ENCODE peak calls at places on chromosomes 16 and 17, in four cellular contexts. D is left ventricle myocardium superior, J is M059J, I is DMS79. M is an unnamed sample.

GRCh38 chr17:21354796-21355385 is 21.3 kb upstream of the KCNJ12 start:
- DNase-seq in J (no peak), D (peak), I (no peak), M (no peak)

GRCh38 chr16:27355610-27356009 is 41.8 kb downstream of the IL4R start:
- DNase-seq in I (no peak), D (peak), J (peak), M (peak)

GRCh38 chr17:39939588-39940419 is 12.3 kb downstream of the LRRC3C start:
- DNase-seq in D (peak), J (peak), I (no peak), M (peak)

GRCh38 chr17:40791808-40792436 is 7.8 kb downstream of the KRT28 start:
- DNase-seq in I (no peak), J (peak), D (no peak), M (peak)

GRCh38 chr17:2435852-2436251 is 35.0 kb upstream of the MNT start:
- DNase-seq in J (no peak), I (peak), D (no peak), M (no peak)

GRCh38 chr16:71214771-71215381 is 15.6 kb downstream of the HYDIN start:
- DNase-seq in D (no peak), J (peak), I (no peak), M (peak)

GRCh38 chr17:79671387-79671752 is 59.4 kb upstream of the ENPP7 start:
- DNase-seq in D (no peak), I (no peak), J (no peak), M (no peak)

GRCh38 chr17:78781339-78782304 is at the start of gene CYTH1:
- DNase-seq in J (peak), I (no peak), D (peak), M (peak)

GRCh38 chr16:78392585-78393195 is 293.2 kb downstream of the WWOX start:
- DNase-seq in J (no peak), I (no peak), D (no peak), M (no peak)

GRCh38 chr17:2053380-2054261 is 1.3 kb upstream of the HIC1 start:
- DNase-seq in J (peak), D (peak), I (peak), M (peak)

GRCh38 chr17:47621293-47622178 is 28.2 kb upstream of the KPNB1 start:
- DNase-seq in I (no peak), D (peak), J (peak), M (peak)

GRCh38 chr17:57939797-57940196 is 15.4 kb downstream of the CUEDC1 start:
- DNase-seq in J (no peak), D (peak), I (peak), M (no peak)

GRCh38 chr16:58417035-58417434 is 24.8 kb downstream of the GINS3 start:
- DNase-seq in J (no peak), D (no peak), I (no peak), M (no peak)

GRCh38 chr16:4529085-4530060 is 9.2 kb downstream of the CDIP1 start:
- DNase-seq in J (peak), I (peak), D (no peak), M (no peak)

GRCh38 chr17:2346475-2346874 is 9.2 kb downstream of the SGSM2 start:
- DNase-seq in J (no peak), I (no peak), D (no peak), M (no peak)

GRCh38 chr16:15757630-15758251 is 99.1 kb downstream of the MYH11 start:
- DNase-seq in J (no peak), I (no peak), D (no peak), M (no peak)

GRCh38 chr17:81471804-81472456 is 40.7 kb downstream of the ACTG1 start:
- DNase-seq in J (peak), I (no peak), D (peak), M (peak)

GRCh38 chr16:30494709-30495108 is 22.2 kb downstream of the ITGAL start:
- DNase-seq in J (no peak), D (no peak), I (no peak), M (no peak)

GRCh38 chr17:47847341-47848197 is 3.4 kb downstream of the SP6 start:
- DNase-seq in I (no peak), D (no peak), J (no peak), M (no peak)

GRCh38 chr17:42849451-42850157 is 1.4 kb upstream of the AOC3 start:
- DNase-seq in D (no peak), I (no peak), J (no peak), M (no peak)

GRCh38 chr16:70770291-70770967 is 30.5 kb downstream of the VAC14 start:
- DNase-seq in J (no peak), I (no peak), D (no peak), M (no peak)

GRCh38 chr16:23374721-23375120 is 72.6 kb downstream of the SCNN1B start:
- DNase-seq in J (no peak), D (no peak), I (no peak), M (no peak)

GRCh38 chr17:49969134-49969759 is at the start of gene DLX4:
- DNase-seq in J (peak), D (no peak), I (no peak), M (no peak)

GRCh38 chr17:82957961-82958491 is 118.2 kb upstream of the ZNF750 start:
- DNase-seq in D (no peak), J (no peak), I (no peak), M (no peak)

M was measured in HCEC 1CT.